ENCODE peak calls at places on chromosomes 16 and 17, in nine cellular contexts. R is K562, H is fibroblast of pulmonary artery, K is left ventricle myocardium inferior, J is choroid plexus epithelial cell, Z is lower leg skin, F is fibroblast of lung, A is right lobe of liver, D is fibroblast of the aortic adventitia. L is an unnamed sample.

GRCh38 chr17:58300336-58300735 is 19.6 kb upstream of the MPO start:
- DNase-seq in R (no peak), H (no peak), K (no peak), J (no peak), Z (peak), F (no peak), A (no peak), D (no peak), L (peak)

GRCh38 chr17:65163990-65164495 is 26.9 kb downstream of the RGS9 start:
- DNase-seq in R (peak), H (peak), K (no peak), J (peak), Z (no peak), F (peak), A (no peak), D (no peak), L (no peak)

GRCh38 chr16:84999857-85000480 is 11.4 kb downstream of the ZDHHC7 start:
- DNase-seq in R (no peak), H (no peak), K (no peak), J (no peak), Z (no peak), F (no peak), A (no peak), D (no peak), L (no peak)

GRCh38 chr17:62981933-62982332 is 15.9 kb downstream of the TANC2 start:
- DNase-seq in R (no peak), H (no peak), K (no peak), J (no peak), Z (no peak), F (no peak), A (no peak), D (no peak), L (no peak)

GRCh38 chr17:77728871-77729270 is 229.6 kb upstream of the TNRC6C start:
- DNase-seq in R (no peak), H (no peak), K (no peak), J (no peak), Z (peak), F (no peak), A (peak), D (no peak), L (no peak)

GRCh38 chr16:23691483-23692189 is 12.9 kb downstream of the PLK1 start:
- DNase-seq in R (no peak), H (peak), K (no peak), J (peak), Z (no peak), F (peak), A (no peak), D (peak), L (no peak)

GRCh38 chr16:84689126-84689525 is 10.7 kb upstream of the USP10 start:
- DNase-seq in R (no peak), H (peak), K (no peak), J (peak), Z (peak), F (peak), A (no peak), D (peak), L (no peak)

GRCh38 chr17:14310584-14310983 is 9.7 kb downstream of the HS3ST3B1 start:
- DNase-seq in R (no peak), H (no peak), K (peak), J (no peak), Z (peak), F (no peak), A (no peak), D (no peak), L (no peak)

GRCh38 chr17:13393841-13394710 is 207.7 kb downstream of the HS3ST3A1 start:
- DNase-seq in R (no peak), H (peak), K (no peak), J (peak), Z (no peak), F (peak), A (no peak), D (peak), L (no peak)

GRCh38 chr16:66401610-66402009 is 25.5 kb upstream of the BEAN1 start:
- DNase-seq in R (no peak), H (no peak), K (no peak), J (no peak), Z (peak), F (no peak), A (no peak), D (no peak), L (no peak)

GRCh38 chr17:69246726-69247375 is 18.2 kb upstream of the ABCA10 start:
- DNase-seq in R (peak), H (peak), K (no peak), J (peak), Z (no peak), F (peak), A (no peak), D (peak), L (no peak)

GRCh38 chr17:40777459-40777858 is 4.9 kb downstream of the KRT27 start:
- DNase-seq in R (no peak), H (no peak), K (no peak), J (no peak), Z (no peak), F (no peak), A (no peak), D (no peak), L (no peak)

GRCh38 chr16:68079616-68080344 is 5.4 kb upstream of the NFATC3 start:
- DNase-seq in R (peak), H (peak), K (peak), J (peak), Z (peak), F (peak), A (peak), D (no peak), L (peak)

GRCh38 chr17:9237661-9238301 is 216.5 kb downstream of the NTN1 start:
- DNase-seq in R (no peak), H (no peak), K (no peak), J (no peak), Z (no peak), F (no peak), A (no peak), D (no peak), L (no peak)

GRCh38 chr16:57699899-57700298 is 5.3 kb downstream of the DRC7 start:
- DNase-seq in R (no peak), H (no peak), K (no peak), J (no peak), Z (peak), F (no peak), A (no peak), D (no peak), L (no peak)

GRCh38 chr17:63185420-63185819 is 219.4 kb downstream of the TANC2 start:
- DNase-seq in R (no peak), H (peak), K (no peak), J (peak), Z (no peak), F (no peak), A (no peak), D (peak), L (no peak)

GRCh38 chr17:80219013-80219776 is 938 bp downstream of the SGSH start:
- DNase-seq in R (peak), H (peak), K (peak), J (peak), Z (peak), F (peak), A (peak), D (peak), L (peak)

GRCh38 chr17:50944902-50945720 is 79.0 kb upstream of the TOB1 start:
- DNase-seq in R (no peak), H (no peak), K (no peak), J (no peak), Z (peak), F (no peak), A (no peak), D (no peak), L (no peak)

GRCh38 chr16:77675464-77676324 is 46.6 kb upstream of the NUDT7 start:
- DNase-seq in R (peak), H (peak), K (peak), J (peak), Z (peak), F (peak), A (peak), D (peak), L (no peak)

GRCh38 chr16:77723108-77723514 is 797 bp downstream of the NUDT7 start:
- DNase-seq in R (peak), H (peak), K (peak), J (peak), Z (no peak), F (peak), A (peak), D (peak), L (no peak)

GRCh38 chr16:19969284-19969683 is 84.6 kb upstream of the GPRC5B start:
- DNase-seq in R (no peak), H (no peak), K (no peak), J (no peak), Z (no peak), F (no peak), A (no peak), D (no peak), L (no peak)

GRCh38 chr17:74715144-74715543 is 2.4 kb upstream of the CD300LF start:
- DNase-seq in R (peak), H (no peak), K (no peak), J (no peak), Z (no peak), F (no peak), A (no peak), D (no peak), L (peak)

GRCh38 chr17:2842464-2842863 is 46.2 kb downstream of the RAP1GAP2 start:
- DNase-seq in R (no peak), H (no peak), K (no peak), J (no peak), Z (no peak), F (no peak), A (no peak), D (no peak), L (no peak)

GRCh38 chr17:2847601-2848255 is 51.5 kb downstream of the RAP1GAP2 start:
- DNase-seq in R (no peak), H (no peak), K (no peak), J (no peak), Z (no peak), F (no peak), A (no peak), D (no peak), L (no peak)

GRCh38 chr17:2841606-2842005 is 45.4 kb downstream of the RAP1GAP2 start:
- DNase-seq in R (no peak), H (peak), K (no peak), J (no peak), Z (no peak), F (no peak), A (no peak), D (no peak), L (no peak)

GRCh38 chr17:2849327-2849670 is 53.1 kb downstream of the RAP1GAP2 start:
- DNase-seq in R (no peak), H (no peak), K (no peak), J (no peak), Z (no peak), F (no peak), A (no peak), D (no peak), L (no peak)

DNA sequence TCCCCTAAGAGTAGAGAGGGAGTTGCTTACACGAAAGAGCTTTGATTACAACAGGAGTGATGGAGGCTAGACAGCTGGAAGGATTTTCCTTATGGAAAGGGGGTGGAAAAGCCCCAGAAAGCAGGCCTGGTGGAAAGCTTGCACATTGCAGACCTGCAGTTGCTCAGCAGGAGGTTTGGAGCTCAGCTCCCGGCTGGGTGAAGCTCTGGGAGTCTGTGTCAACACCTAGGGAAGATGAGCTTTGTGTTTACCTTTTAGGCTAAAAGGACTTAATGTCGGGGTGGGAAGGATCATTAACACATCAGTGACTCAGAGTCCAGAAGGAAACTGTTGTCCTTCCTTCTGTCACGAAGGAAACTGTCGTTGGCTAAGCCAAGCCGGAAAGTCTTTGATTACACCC is 48.1 kb downstream of the RAP1GAP2 start:
- DNase-seq in R (no peak), H (no peak), K (no peak), J (peak), Z (no peak), F (no peak), A (no peak), D (no peak), L (no peak)
- TF ChIP-seq CTCF in R (no peak), H (peak), K (no peak), J (peak), Z (no peak), F (peak), A (no peak), D (no peak), L (no peak)

GRCh38 chr17:37492167-37492566 is 2.5 kb downstream of the DUSP14 start:
- DNase-seq in R (no peak), H (no peak), K (no peak), J (no peak), Z (no peak), F (no peak), A (no peak), D (no peak), L (no peak)
- H3K4me3 ChIP-seq in R (peak), H (peak), K (peak), J (no peak), Z (no peak), F (peak), A (no peak), D (peak), L (no peak)

GRCh38 chr16:2150418-2151187 is 2.2 kb downstream of the RAB26 start:
- DNase-seq in R (peak), H (no peak), K (no peak), J (no peak), Z (no peak), F (peak), A (peak), D (peak), L (no peak)
- TF ChIP-seq CTCF in R (no peak), H (no peak), K (no peak), J (no peak), Z (no peak), F (no peak), A (no peak), D (no peak), L (no peak)

GRCh38 chr16:12229759-12230594 is 253.4 kb downstream of the SNX29 start:
- DNase-seq in R (no peak), H (peak), K (no peak), J (peak), Z (no peak), F (peak), A (no peak), D (peak), L (no peak)
- H3K4me3 ChIP-seq in R (no peak), H (no peak), K (no peak), J (no peak), Z (no peak), F (no peak), A (no peak), D (no peak), L (no peak)

DNA sequence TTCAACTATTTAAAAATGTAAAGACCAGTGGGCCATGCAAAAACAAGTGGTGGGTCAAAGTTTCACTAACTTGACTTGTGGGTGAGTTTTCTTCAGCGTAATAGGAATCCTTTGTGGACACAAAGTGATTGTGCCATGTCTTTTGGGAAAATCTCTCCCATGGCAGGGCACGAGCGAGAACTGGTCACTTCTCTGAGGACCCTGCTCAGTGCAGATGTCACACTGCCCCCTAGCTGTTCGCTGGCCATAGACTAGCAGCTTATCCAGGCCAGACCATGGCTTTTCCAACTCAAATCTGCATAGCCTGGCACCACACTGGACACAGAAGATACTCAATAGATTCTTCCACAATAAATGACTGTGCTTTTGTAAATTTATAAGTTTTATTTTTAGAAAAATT is 306.0 kb upstream of the CCL2 start:
- DNase-seq in R (peak), H (no peak), K (no peak), J (no peak), Z (peak), F (no peak), A (no peak), D (no peak), L (no peak)
- TF ChIP-seq CTCF in R (peak), H (peak), K (peak), J (no peak), Z (no peak), F (no peak), A (no peak), D (no peak), L (peak)

GRCh38 chr17:81469266-81469665 is 43.3 kb downstream of the ACTG1 start:
- DNase-seq in R (no peak), H (no peak), K (no peak), J (no peak), Z (no peak), F (no peak), A (no peak), D (no peak), L (no peak)

GRCh38 chr17:81470270-81470943 is 42.2 kb downstream of the ACTG1 start:
- DNase-seq in R (no peak), H (no peak), K (no peak), J (no peak), Z (no peak), F (no peak), A (no peak), D (no peak), L (no peak)

GRCh38 chr17:81471804-81472456 is 40.7 kb downstream of the ACTG1 start:
- DNase-seq in R (peak), H (peak), K (no peak), J (peak), Z (peak), F (peak), A (no peak), D (peak), L (no peak)

GRCh38 chr17:81473019-81473418 is 39.6 kb downstream of the ACTG1 start:
- DNase-seq in R (no peak), H (no peak), K (no peak), J (no peak), Z (no peak), F (no peak), A (no peak), D (no peak), L (no peak)

DNA sequence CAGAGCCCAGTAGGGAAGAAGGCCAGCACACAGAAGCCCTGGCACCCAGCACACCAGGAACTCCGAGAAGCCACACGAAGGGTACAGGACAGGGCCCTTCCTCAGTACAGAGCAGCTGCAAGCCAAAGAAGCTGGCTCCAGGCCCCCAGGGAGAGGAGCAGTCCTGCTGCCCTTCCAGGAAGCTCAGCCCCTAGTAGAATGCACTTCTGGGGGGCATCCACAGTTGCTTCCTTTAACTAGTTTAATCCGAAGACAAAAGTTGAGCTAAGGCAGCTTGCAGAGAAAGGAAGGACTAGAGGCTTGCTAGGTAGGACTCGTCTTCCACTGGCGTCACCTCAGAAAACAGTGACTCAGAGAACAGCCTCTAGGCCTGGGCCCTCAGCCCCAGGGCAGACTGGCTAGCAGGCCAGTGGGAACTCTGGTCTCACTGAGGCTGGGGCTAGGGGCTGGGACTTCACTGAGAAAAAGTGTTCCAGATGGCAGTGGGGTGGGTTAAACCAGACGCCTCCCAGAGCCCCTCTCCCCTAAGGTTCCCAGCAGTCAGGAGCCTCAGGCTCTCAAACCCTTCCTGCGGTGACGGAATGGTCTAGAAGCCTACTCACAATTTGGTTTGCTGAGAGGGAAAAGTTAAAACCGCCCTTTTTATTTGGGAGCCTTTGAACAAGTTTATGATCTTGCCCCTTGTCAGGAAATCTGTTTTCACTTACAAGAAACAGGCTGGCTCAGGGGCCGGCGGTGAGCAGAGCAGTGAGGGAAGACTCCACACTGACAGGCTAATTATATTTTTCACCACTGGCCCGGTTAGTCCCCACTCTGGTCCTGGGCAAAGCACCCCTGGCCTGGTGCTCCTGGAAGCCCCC is 41.4 kb downstream of the ACTG1 start:
- DNase-seq in R (no peak), H (no peak), K (no peak), J (no peak), Z (no peak), F (no peak), A (no peak), D (peak), L (no peak)
- H3K4me3 ChIP-seq in R (peak), H (no peak), K (no peak), J (peak), Z (no peak), F (no peak), A (no peak), D (no peak), L (no peak)

GRCh38 chr16:54937673-54938350 is 7.1 kb downstream of the IRX5 start:
- DNase-seq in R (no peak), H (no peak), K (no peak), J (no peak), Z (no peak), F (no peak), A (no peak), D (no peak), L (peak)
- TF ChIP-seq CTCF in R (no peak), H (no peak), K (no peak), J (no peak), Z (no peak), F (no peak), A (no peak), D (no peak), L (no peak)

DNA sequence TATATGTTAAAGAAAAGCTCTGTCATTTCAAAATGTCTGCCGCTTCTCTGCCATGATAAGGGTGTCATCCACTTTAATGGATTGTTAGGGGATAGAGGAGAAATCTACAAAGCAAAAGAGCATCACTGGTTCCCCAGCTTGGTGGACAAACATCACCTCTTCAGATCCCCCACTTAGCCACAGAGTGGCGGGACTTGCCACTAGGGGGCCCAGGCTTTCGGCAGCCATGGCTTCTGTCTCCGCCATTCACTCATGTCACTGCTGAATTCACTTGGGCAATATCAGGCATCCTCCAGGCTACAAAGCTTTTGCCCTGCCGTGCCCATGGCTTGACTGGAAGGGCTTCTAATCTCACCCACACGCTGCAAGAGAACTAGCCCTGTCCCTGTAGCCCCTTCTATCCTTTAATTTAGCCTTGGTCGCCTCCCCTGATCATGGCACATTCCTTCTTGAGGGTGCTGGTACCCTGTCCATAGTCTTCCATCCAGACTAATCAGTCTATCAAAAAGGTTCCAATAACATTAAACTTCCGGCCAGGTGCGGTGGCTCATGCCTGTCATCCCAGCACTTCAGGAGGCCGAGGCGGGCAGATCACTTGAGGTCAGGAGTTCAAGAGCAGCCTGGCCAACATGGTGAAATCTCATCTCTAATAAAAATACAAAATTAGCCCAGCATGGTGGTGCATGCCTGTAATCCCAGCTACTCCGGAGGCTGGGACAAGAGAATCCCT is 34.7 kb downstream of the SBK1 start:
- DNase-seq in R (peak), H (peak), K (peak), J (peak), Z (peak), F (peak), A (no peak), D (peak), L (peak)
- H3K4me3 ChIP-seq in R (no peak), H (no peak), K (no peak), J (no peak), Z (no peak), F (no peak), A (no peak), D (no peak), L (no peak)

GRCh38 chr17:82010575-82011525 is 11.8 kb downstream of the CENPX start:
- DNase-seq in R (no peak), H (no peak), K (no peak), J (no peak), Z (no peak), F (no peak), A (no peak), D (no peak), L (no peak)
- TF ChIP-seq CTCF in R (no peak), H (no peak), K (no peak), J (no peak), Z (no peak), F (no peak), A (no peak), D (no peak), L (no peak)